ENCODE peak calls at places on chromosomes 3 and 15, in six cellular contexts. One of them, this sample, is unnamed.

GRCh38 chr15:81502436-81502835 is 128.4 kb upstream of the TMC3 start:
- DNase-seq in IMR-90: peak; percentile 54
- DNase-seq in Peyer's patch: no peak
- DNase-seq in dorsolateral prefrontal cortex: no peak
- DNase-seq in esophagus squamous epithelium: no peak
- DNase-seq in lower lobe of right lung: no peak
- DNase-seq in this sample: no peak

GRCh38 chr15:31953573-31953972 is 76.7 kb upstream of the CHRNA7 start:
- DNase-seq in lower lobe of right lung: no peak
- DNase-seq in dorsolateral prefrontal cortex: no peak
- DNase-seq in Peyer's patch: no peak
- DNase-seq in IMR-90: no peak
- DNase-seq in esophagus squamous epithelium: no peak
- DNase-seq in this sample: no peak

GRCh38 chr3:106765342-106765741 is 611.9 kb upstream of the CCDC54 start:
- DNase-seq in esophagus squamous epithelium: no peak
- DNase-seq in lower lobe of right lung: no peak
- DNase-seq in Peyer's patch: no peak
- DNase-seq in dorsolateral prefrontal cortex: no peak
- DNase-seq in IMR-90: peak; percentile 85
- DNase-seq in this sample: peak; percentile 93

GRCh38 chr3:36734742-36735141 is 29.6 kb downstream of the DCLK3 start:
- DNase-seq in IMR-90: no peak
- DNase-seq in esophagus squamous epithelium: no peak
- DNase-seq in Peyer's patch: no peak
- DNase-seq in dorsolateral prefrontal cortex: no peak
- DNase-seq in lower lobe of right lung: no peak
- DNase-seq in this sample: no peak

GRCh38 chr3:194572131-194572789 is 61.0 kb downstream of the TMEM44 start:
- DNase-seq in lower lobe of right lung: no peak
- DNase-seq in Peyer's patch: no peak
- DNase-seq in dorsolateral prefrontal cortex: no peak
- DNase-seq in esophagus squamous epithelium: no peak
- DNase-seq in IMR-90: peak; percentile 97
- DNase-seq in this sample: peak; percentile 59

GRCh38 chr3:25748189-25748588 is 35.1 kb downstream of the NGLY1 start:
- DNase-seq in esophagus squamous epithelium: no peak
- DNase-seq in dorsolateral prefrontal cortex: no peak
- DNase-seq in lower lobe of right lung: no peak
- DNase-seq in IMR-90: no peak
- DNase-seq in Peyer's patch: no peak
- DNase-seq in this sample: no peak

GRCh38 chr15:56038015-56038414 is 44.6 kb upstream of the NEDD4 start:
- DNase-seq in IMR-90: peak; percentile 67
- DNase-seq in Peyer's patch: no peak
- DNase-seq in lower lobe of right lung: no peak
- DNase-seq in dorsolateral prefrontal cortex: no peak
- DNase-seq in esophagus squamous epithelium: no peak
- DNase-seq in this sample: peak; percentile 69

GRCh38 chr3:120678984-120679383 is 3.1 kb downstream of the HGD start:
- DNase-seq in Peyer's patch: no peak
- DNase-seq in esophagus squamous epithelium: no peak
- DNase-seq in lower lobe of right lung: no peak
- DNase-seq in IMR-90: no peak
- DNase-seq in dorsolateral prefrontal cortex: no peak
- DNase-seq in this sample: no peak

DNA sequence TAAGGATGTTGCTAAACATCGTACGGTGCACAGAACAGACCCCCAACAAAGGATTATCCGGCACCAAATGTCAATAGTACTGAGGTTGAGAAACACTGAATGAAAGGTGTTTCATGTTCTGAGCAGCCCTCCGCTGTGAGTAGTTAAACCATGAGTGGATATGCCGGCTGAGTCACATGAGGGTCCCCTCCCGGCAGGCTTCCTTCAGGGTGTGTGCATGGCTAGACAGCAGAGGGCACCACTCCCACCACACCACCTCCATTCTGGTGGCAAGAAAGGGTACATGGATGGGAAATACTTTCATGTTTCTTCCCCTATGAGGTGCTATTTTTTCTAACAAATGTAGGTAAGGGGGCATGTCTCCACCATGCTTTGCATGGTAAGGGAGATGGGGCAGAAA is 128.3 kb upstream of the SEMA6D start:
- DNase-seq in IMR-90: no peak
- DNase-seq in lower lobe of right lung: no peak
- DNase-seq in esophagus squamous epithelium: no peak
- DNase-seq in dorsolateral prefrontal cortex: no peak
- DNase-seq in Peyer's patch: no peak
- DNase-seq in this sample: no peak
- TF ChIP-seq CTCF in IMR-90: peak; percentile 7
- TF ChIP-seq CTCF in lower lobe of right lung: no peak
- TF ChIP-seq CTCF in esophagus squamous epithelium: no peak
- TF ChIP-seq CTCF in dorsolateral prefrontal cortex: no peak
- TF ChIP-seq CTCF in Peyer's patch: no peak
- TF ChIP-seq CTCF in this sample: no peak

DNA sequence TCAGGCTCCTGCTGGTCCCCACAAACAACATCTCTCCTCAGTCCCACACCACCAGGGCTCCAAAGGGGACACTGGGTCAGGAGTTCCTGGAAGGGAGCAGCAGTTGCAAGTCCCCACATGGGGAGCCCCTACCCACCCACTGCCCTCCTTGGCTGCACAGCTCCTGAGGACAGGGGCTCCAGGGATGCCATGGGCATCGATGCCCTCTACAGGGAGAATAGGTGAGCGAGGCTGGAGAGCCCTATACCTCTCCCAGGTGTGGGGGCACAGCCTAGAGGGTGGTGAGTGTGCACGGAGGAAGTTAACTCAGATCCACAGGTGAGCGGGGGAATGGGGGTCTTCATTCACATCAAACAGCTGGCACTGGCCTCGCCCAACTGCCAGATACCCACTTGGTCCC is 141.2 kb upstream of the LINGO1 start:
- DNase-seq in dorsolateral prefrontal cortex: no peak
- DNase-seq in Peyer's patch: no peak
- DNase-seq in IMR-90: no peak
- DNase-seq in esophagus squamous epithelium: no peak
- DNase-seq in lower lobe of right lung: no peak
- DNase-seq in this sample: no peak
- H3K27me3 ChIP-seq in dorsolateral prefrontal cortex: no peaks in the 10 kb centered on the region
- H3K27me3 ChIP-seq in Peyer's patch: no peaks in the 10 kb centered on the region
- H3K27me3 ChIP-seq in IMR-90: peaks cover 40% of the 10 kb centered on the region
- H3K27me3 ChIP-seq in esophagus squamous epithelium: no peaks in the 10 kb centered on the region
- H3K27me3 ChIP-seq in lower lobe of right lung: peaks cover 3% of the 10 kb centered on the region
- H3K27me3 ChIP-seq in this sample: no peaks in the 10 kb centered on the region

DNA sequence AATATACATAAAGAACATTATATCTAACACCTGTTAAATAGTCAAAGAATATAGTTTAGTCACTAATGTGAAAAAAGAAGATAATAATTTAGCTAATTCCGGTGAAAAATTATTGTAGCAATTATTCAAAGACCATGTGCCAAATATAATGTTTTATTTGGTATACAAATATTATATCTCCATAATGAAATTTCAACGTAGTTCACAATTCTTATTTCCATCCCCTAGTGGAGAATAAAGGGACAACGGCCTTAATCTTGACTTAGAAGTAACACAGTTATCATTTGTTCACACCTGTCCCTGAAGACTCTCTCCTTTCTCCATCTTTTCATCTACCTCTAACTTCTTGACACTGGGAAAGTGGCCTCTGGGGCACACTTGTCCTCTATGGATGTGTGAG is 213.4 kb downstream of the ERC2 start:
- DNase-seq in lower lobe of right lung: no peak
- DNase-seq in Peyer's patch: no peak
- DNase-seq in esophagus squamous epithelium: no peak
- DNase-seq in dorsolateral prefrontal cortex: no peak
- DNase-seq in IMR-90: no peak
- DNase-seq in this sample: no peak
- TF ChIP-seq CTCF in lower lobe of right lung: no peak
- TF ChIP-seq CTCF in Peyer's patch: no peak
- TF ChIP-seq CTCF in esophagus squamous epithelium: peak; percentile 28
- TF ChIP-seq CTCF in dorsolateral prefrontal cortex: peak; percentile 24
- TF ChIP-seq CTCF in IMR-90: peak; percentile 24
- TF ChIP-seq CTCF in this sample: peak; percentile 37

GRCh38 chr15:68449389-68449788 is 17.4 kb upstream of the ITGA11 start:
- DNase-seq in lower lobe of right lung: no peak
- DNase-seq in IMR-90: no peak
- DNase-seq in dorsolateral prefrontal cortex: no peak
- DNase-seq in esophagus squamous epithelium: no peak
- DNase-seq in Peyer's patch: no peak
- DNase-seq in this sample: no peak
- H3K27me3 ChIP-seq in lower lobe of right lung: no peaks in the 10 kb centered on the region
- H3K27me3 ChIP-seq in IMR-90: peaks cover 28% of the 10 kb centered on the region
- H3K27me3 ChIP-seq in dorsolateral prefrontal cortex: peaks cover 36% of the 10 kb centered on the region
- H3K27me3 ChIP-seq in esophagus squamous epithelium: peaks cover 6% of the 10 kb centered on the region
- H3K27me3 ChIP-seq in Peyer's patch: no peaks in the 10 kb centered on the region
- H3K27me3 ChIP-seq in this sample: no peaks in the 10 kb centered on the region

DNA sequence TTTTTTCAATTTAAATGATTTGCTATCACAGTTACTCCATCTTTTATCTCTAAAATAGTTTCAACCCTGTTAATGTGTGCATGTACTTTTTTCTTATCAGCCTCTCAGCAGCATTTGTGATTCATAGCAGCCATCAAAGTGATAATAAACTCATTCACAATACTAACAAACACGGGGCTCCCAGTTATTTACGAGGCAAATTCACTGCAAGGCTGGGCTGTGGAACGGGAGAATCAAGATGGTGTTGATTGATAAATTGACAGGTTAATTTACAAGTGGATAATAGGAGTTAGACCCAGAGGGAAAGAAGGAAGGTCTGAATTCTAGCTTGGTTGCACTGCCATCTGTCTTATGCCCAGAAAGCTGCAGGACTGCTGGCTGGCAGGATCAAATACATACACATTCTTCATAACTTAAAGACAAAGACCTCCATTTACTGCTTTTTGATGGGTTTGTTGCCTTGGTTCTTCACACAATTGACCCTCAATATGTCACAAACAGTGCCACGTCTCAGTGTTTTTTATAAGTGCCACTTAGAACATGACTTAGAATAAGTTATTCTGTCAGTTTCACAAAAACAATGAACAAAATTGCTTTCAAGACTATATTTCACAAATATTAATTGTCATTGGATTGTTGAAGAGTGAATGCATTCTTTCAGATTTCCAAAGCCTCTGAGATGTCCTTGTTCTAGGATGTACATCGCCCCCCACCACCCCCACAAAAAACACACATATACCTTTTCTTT is 562.8 kb downstream of the NR2F2 start:
- DNase-seq in Peyer's patch: no peak
- DNase-seq in esophagus squamous epithelium: no peak
- DNase-seq in lower lobe of right lung: no peak
- DNase-seq in dorsolateral prefrontal cortex: no peak
- DNase-seq in IMR-90: no peak
- DNase-seq in this sample: peak; percentile 55
- TF ChIP-seq CTCF in Peyer's patch: peak; percentile 19
- TF ChIP-seq CTCF in esophagus squamous epithelium: peak; percentile 21
- TF ChIP-seq CTCF in lower lobe of right lung: peak; percentile 61
- TF ChIP-seq CTCF in dorsolateral prefrontal cortex: peak; percentile 73
- TF ChIP-seq CTCF in IMR-90: no peak
- TF ChIP-seq CTCF in this sample: peak; percentile 29

GRCh38 chr3:184602406-184603155 is 41.0 kb downstream of the EPHB3 start:
- DNase-seq in dorsolateral prefrontal cortex: no peak
- DNase-seq in lower lobe of right lung: no peak
- DNase-seq in IMR-90: no peak
- DNase-seq in esophagus squamous epithelium: no peak
- DNase-seq in Peyer's patch: no peak
- DNase-seq in this sample: peak; percentile 54

GRCh38 chr3:184599143-184599542 is 37.6 kb downstream of the EPHB3 start:
- DNase-seq in esophagus squamous epithelium: no peak
- DNase-seq in dorsolateral prefrontal cortex: no peak
- DNase-seq in Peyer's patch: no peak
- DNase-seq in IMR-90: no peak
- DNase-seq in lower lobe of right lung: no peak
- DNase-seq in this sample: no peak

GRCh38 chr3:184601576-184602405 is 40.2 kb downstream of the EPHB3 start:
- DNase-seq in dorsolateral prefrontal cortex: no peak
- DNase-seq in IMR-90: no peak
- DNase-seq in Peyer's patch: no peak
- DNase-seq in esophagus squamous epithelium: no peak
- DNase-seq in lower lobe of right lung: no peak
- DNase-seq in this sample: no peak

GRCh38 chr3:184598220-184598927 is 36.8 kb downstream of the EPHB3 start:
- DNase-seq in dorsolateral prefrontal cortex: no peak
- DNase-seq in esophagus squamous epithelium: no peak
- DNase-seq in lower lobe of right lung: no peak
- DNase-seq in IMR-90: no peak
- DNase-seq in Peyer's patch: no peak
- DNase-seq in this sample: no peak

GRCh38 chr3:184600685-184601377 is 39.2 kb downstream of the EPHB3 start:
- DNase-seq in IMR-90: no peak
- DNase-seq in dorsolateral prefrontal cortex: no peak
- DNase-seq in lower lobe of right lung: no peak
- DNase-seq in esophagus squamous epithelium: no peak
- DNase-seq in Peyer's patch: no peak
- DNase-seq in this sample: no peak
- H3K27me3 ChIP-seq in IMR-90: peaks cover 50% of the 10 kb centered on the region
- H3K27me3 ChIP-seq in dorsolateral prefrontal cortex: peaks cover 42% of the 10 kb centered on the region
- H3K27me3 ChIP-seq in lower lobe of right lung: peaks cover 42% of the 10 kb centered on the region
- H3K27me3 ChIP-seq in esophagus squamous epithelium: no peaks in the 10 kb centered on the region
- H3K27me3 ChIP-seq in Peyer's patch: no peaks in the 10 kb centered on the region
- H3K27me3 ChIP-seq in this sample: no peaks in the 10 kb centered on the region

GRCh38 chr3:28328188-28329151 is 20.1 kb upstream of the ZCWPW2 start:
- DNase-seq in dorsolateral prefrontal cortex: no peak
- DNase-seq in IMR-90: peak; percentile 33
- DNase-seq in Peyer's patch: no peak
- DNase-seq in esophagus squamous epithelium: no peak
- DNase-seq in lower lobe of right lung: no peak
- DNase-seq in this sample: peak; percentile 51
- TF ChIP-seq CTCF in dorsolateral prefrontal cortex: peak; percentile 82
- TF ChIP-seq CTCF in IMR-90: peak; percentile 66
- TF ChIP-seq CTCF in Peyer's patch: peak; percentile 64
- TF ChIP-seq CTCF in esophagus squamous epithelium: peak; percentile 80
- TF ChIP-seq CTCF in lower lobe of right lung: peak; percentile 68
- TF ChIP-seq CTCF in this sample: peak; percentile 58

GRCh38 chr15:73002509-73002908 is 49.8 kb upstream of the NEO1 start:
- DNase-seq in lower lobe of right lung: no peak
- DNase-seq in esophagus squamous epithelium: no peak
- DNase-seq in dorsolateral prefrontal cortex: no peak
- DNase-seq in Peyer's patch: no peak
- DNase-seq in IMR-90: peak; percentile 97
- DNase-seq in this sample: no peak

GRCh38 chr15:73001840-73002239 is 50.4 kb upstream of the NEO1 start:
- DNase-seq in IMR-90: no peak
- DNase-seq in lower lobe of right lung: no peak
- DNase-seq in esophagus squamous epithelium: no peak
- DNase-seq in dorsolateral prefrontal cortex: no peak
- DNase-seq in Peyer's patch: no peak
- DNase-seq in this sample: no peak

GRCh38 chr15:72998226-72998625 is 54.0 kb upstream of the NEO1 start:
- DNase-seq in lower lobe of right lung: no peak
- DNase-seq in Peyer's patch: no peak
- DNase-seq in esophagus squamous epithelium: no peak
- DNase-seq in IMR-90: no peak
- DNase-seq in dorsolateral prefrontal cortex: no peak
- DNase-seq in this sample: no peak

GRCh38 chr15:72998681-72999466 is 53.4 kb upstream of the NEO1 start:
- DNase-seq in IMR-90: no peak
- DNase-seq in Peyer's patch: no peak
- DNase-seq in dorsolateral prefrontal cortex: no peak
- DNase-seq in esophagus squamous epithelium: no peak
- DNase-seq in lower lobe of right lung: no peak
- DNase-seq in this sample: no peak

GRCh38 chr15:72999586-72999985 is 52.7 kb upstream of the NEO1 start:
- DNase-seq in esophagus squamous epithelium: no peak
- DNase-seq in IMR-90: no peak
- DNase-seq in Peyer's patch: no peak
- DNase-seq in dorsolateral prefrontal cortex: no peak
- DNase-seq in lower lobe of right lung: no peak
- DNase-seq in this sample: no peak
- H3K27me3 ChIP-seq in esophagus squamous epithelium: no peaks in the 10 kb centered on the region
- H3K27me3 ChIP-seq in IMR-90: no peaks in the 10 kb centered on the region
- H3K27me3 ChIP-seq in Peyer's patch: no peaks in the 10 kb centered on the region
- H3K27me3 ChIP-seq in dorsolateral prefrontal cortex: no peaks in the 10 kb centered on the region
- H3K27me3 ChIP-seq in lower lobe of right lung: no peaks in the 10 kb centered on the region
- H3K27me3 ChIP-seq in this sample: no peaks in the 10 kb centered on the region